ENCODE peak calls at places on chromosomes 16 and 17, in six cellular contexts. T, O, V, Z, W and P are unnamed samples.
A peak's percentile ranks its signal among the peaks of the same experiment; 100 is the strongest.

GRCh38 chr16:69187387-69187890 is 475 bp downstream of the SNTB2 start:
- DNase-seq in T (peak; percentile 55), O (peak; percentile 91), V (no peak), Z (peak; percentile 52), W (no peak), P (peak; percentile 50)

GRCh38 chr17:83179378-83179777 is 100.0 kb downstream of the METRNL start:
- DNase-seq in T (peak; percentile 33), O (no peak), V (no peak), Z (no peak), W (no peak), P (no peak)

GRCh38 chr17:39980402-39981206 is at the start of gene PSMD3:
- DNase-seq in T (peak; percentile 98), O (peak; percentile 96), V (peak; percentile 98), Z (peak; percentile 97), W (peak; percentile 99), P (peak; percentile 100)

GRCh38 chr17:75588546-75589016 is 981 bp downstream of the MYO15B start:
- DNase-seq in T (no peak), O (no peak), V (no peak), Z (no peak), W (no peak), P (no peak)

GRCh38 chr16:66523861-66524354 is 26.0 kb downstream of the TK2 start:
- DNase-seq in T (peak; percentile 13), O (no peak), V (no peak), Z (no peak), W (no peak), P (peak; percentile 55)

GRCh38 chr17:31820691-31821435 is 38.2 kb downstream of the COPRS start:
- DNase-seq in T (no peak), O (no peak), V (no peak), Z (no peak), W (no peak), P (no peak)

GRCh38 chr16:28264656-28265055 is 27.7 kb upstream of the SBK1 start:
- DNase-seq in T (no peak), O (no peak), V (no peak), Z (no peak), W (peak; percentile 46), P (no peak)

GRCh38 chr17:56144205-56144604 is 9.1 kb upstream of the ANKFN1 start:
- DNase-seq in T (no peak), O (no peak), V (no peak), Z (no peak), W (no peak), P (no peak)

GRCh38 chr16:49643429-49644142 is 212.3 kb downstream of the ZNF423 start:
- DNase-seq in T (peak; percentile 92), O (no peak), V (peak; percentile 63), Z (no peak), W (no peak), P (no peak)

GRCh38 chr17:81065500-81065899 is 30.5 kb downstream of the BAIAP2 start:
- DNase-seq in T (no peak), O (no peak), V (no peak), Z (no peak), W (no peak), P (no peak)

GRCh38 chr16:82402665-82403218 is 224.0 kb upstream of the CDH13 start:
- DNase-seq in T (no peak), O (no peak), V (no peak), Z (no peak), W (no peak), P (no peak)

GRCh38 chr16:77782694-77783093 is 5.7 kb upstream of the VAT1L start:
- DNase-seq in T (no peak), O (no peak), V (no peak), Z (no peak), W (no peak), P (no peak)

GRCh38 chr17:39706921-39707337 is 7.1 kb downstream of the ERBB2 start:
- DNase-seq in T (no peak), O (no peak), V (no peak), Z (no peak), W (no peak), P (no peak)

GRCh38 chr17:61997649-61998048 is 67.4 kb downstream of the MED13 start:
- DNase-seq in T (no peak), O (no peak), V (peak; percentile 43), Z (no peak), W (no peak), P (peak; percentile 27)

GRCh38 chr17:59332890-59333377 is 1.5 kb downstream of the YPEL2 start:
- DNase-seq in T (no peak), O (no peak), V (no peak), Z (no peak), W (no peak), P (peak; percentile 59)

GRCh38 chr17:2634361-2634960 is 41.0 kb downstream of the PAFAH1B1 start:
- DNase-seq in T (no peak), O (no peak), V (no peak), Z (peak; percentile 68), W (no peak), P (no peak)

GRCh38 chr16:83433201-83433600 is 374.6 kb upstream of the HSBP1 start:
- DNase-seq in T (no peak), O (no peak), V (no peak), Z (no peak), W (no peak), P (no peak)

GRCh38 chr17:21119247-21119944 is 7.4 kb upstream of the DHRS7B start:
- DNase-seq in T (no peak), O (no peak), V (no peak), Z (peak; percentile 86), W (peak; percentile 69), P (peak; percentile 73)
- H3K4me3 ChIP-seq in T (no peak overlapping the region), O (no peak overlapping the region), V (no peak overlapping the region), Z (peak overlapping the region; percentile 23), W (no peak overlapping the region), P (no peak overlapping the region)

DNA sequence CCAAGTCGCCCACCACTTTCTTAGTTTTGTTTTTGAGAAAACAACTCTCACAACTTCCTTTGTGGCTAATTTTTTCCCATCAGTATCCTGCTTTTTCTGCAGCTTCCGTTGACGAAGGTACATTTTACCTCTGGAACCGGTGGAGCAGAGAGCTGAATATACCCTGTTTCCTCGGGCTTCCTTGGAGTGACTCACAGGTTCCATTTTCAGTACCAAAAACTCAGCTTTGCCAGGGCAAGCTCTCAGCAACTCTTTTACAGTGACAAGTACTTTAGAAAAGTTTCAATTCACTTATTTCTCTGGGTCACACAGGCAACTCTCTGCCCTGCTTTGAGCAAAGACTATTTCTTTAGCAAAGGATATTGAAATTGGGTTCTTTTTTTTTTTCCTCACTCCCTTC is 318.9 kb downstream of the SNX29 start:
- DNase-seq in T (no peak), O (no peak), V (no peak), Z (no peak), W (no peak), P (no peak)
- H3K4me3 ChIP-seq in T (no peak overlapping the region), O (no peak overlapping the region), V (no peak overlapping the region), Z (no peak overlapping the region), W (no peak overlapping the region), P (no peak overlapping the region)

DNA sequence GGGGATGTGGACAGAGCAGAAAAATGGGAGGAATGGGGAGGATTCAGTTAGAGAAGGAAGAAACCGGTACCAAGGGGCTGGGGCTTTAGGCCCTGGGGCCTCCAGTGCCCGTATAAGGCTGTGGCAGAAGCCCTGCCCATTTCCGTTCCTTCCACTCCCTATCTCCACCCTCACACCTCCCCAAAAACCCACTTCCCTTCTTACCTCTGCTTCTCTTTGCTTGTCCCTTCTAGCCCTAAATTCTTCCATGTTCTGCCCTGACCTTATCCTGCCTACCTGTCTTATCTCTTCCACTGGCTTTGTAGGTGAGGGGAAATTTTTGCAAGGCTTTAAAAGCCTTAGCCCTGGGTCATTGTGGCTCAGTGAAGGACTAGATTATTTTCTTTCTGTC is 4.1 kb downstream of the RNF167 start:
- DNase-seq in T (no peak), O (no peak), V (no peak), Z (no peak), W (no peak), P (no peak)
- H3K4me3 ChIP-seq in T (no peak overlapping the region), O (no peak overlapping the region), V (no peak overlapping the region), Z (no peak overlapping the region), W (no peak overlapping the region), P (no peak overlapping the region)

GRCh38 chr16:85475691-85476300 is 137.3 kb upstream of the GSE1 start:
- DNase-seq in T (no peak), O (peak; percentile 40), V (no peak), Z (no peak), W (no peak), P (no peak)

GRCh38 chr16:85477801-85478363 is 135.2 kb upstream of the GSE1 start:
- DNase-seq in T (no peak), O (peak; percentile 25), V (no peak), Z (no peak), W (no peak), P (peak; percentile 16)

GRCh38 chr16:85474808-85475207 is 138.3 kb upstream of the GSE1 start:
- DNase-seq in T (no peak), O (no peak), V (no peak), Z (no peak), W (no peak), P (no peak)

GRCh38 chr16:85475233-85475632 is 137.9 kb upstream of the GSE1 start:
- DNase-seq in T (no peak), O (peak; percentile 34), V (no peak), Z (no peak), W (peak; percentile 51), P (no peak)

DNA sequence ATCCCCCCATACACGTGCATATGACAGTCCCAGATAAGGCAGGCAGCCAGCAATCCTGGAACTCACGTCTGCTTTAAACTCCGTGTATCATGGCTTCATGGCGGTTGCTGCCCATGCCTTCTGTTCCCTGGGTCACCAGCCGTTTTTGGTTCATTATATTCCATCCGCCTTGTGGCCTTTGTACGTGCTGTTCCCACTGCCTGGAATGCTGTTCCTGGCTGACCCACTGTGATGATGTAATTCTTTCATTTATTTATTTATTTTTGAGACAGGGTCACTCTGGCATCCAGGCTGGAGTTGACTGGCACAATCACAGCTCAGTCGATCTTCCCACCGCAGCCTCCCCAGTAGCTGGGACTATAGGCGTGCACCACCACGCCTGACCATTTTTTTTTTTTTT is 136.7 kb upstream of the GSE1 start:
- DNase-seq in T (no peak), O (no peak), V (no peak), Z (no peak), W (no peak), P (no peak)
- H3K4me3 ChIP-seq in T (no peak overlapping the region), O (no peak overlapping the region), V (no peak overlapping the region), Z (no peak overlapping the region), W (no peak overlapping the region), P (no peak overlapping the region)

GRCh38 chr16:74099530-74099929 is 197.1 kb upstream of the PSMD7 start:
- DNase-seq in T (no peak), O (no peak), V (no peak), Z (no peak), W (no peak), P (no peak)

GRCh38 chr16:74100405-74101316 is 196.0 kb upstream of the PSMD7 start:
- DNase-seq in T (no peak), O (no peak), V (no peak), Z (no peak), W (no peak), P (no peak)

GRCh38 chr16:74101390-74101789 is 195.2 kb upstream of the PSMD7 start:
- DNase-seq in T (no peak), O (no peak), V (no peak), Z (no peak), W (no peak), P (no peak)
- H3K4me3 ChIP-seq in T (no peak overlapping the region), O (no peak overlapping the region), V (no peak overlapping the region), Z (no peak overlapping the region), W (no peak overlapping the region), P (no peak overlapping the region)